ENCODE peak calls at places on chromosomes 5 and 9, in seven cellular contexts. T, F, H, W, L, K and S are unnamed samples.

GRCh38 chr9:97307500-97308163 is at the start of gene CCDC180:
- DNase-seq in K (no peak), T (no peak), H (no peak), F (no peak), L (no peak), W (peak), S (peak)

GRCh38 chr9:35981704-35982103 is 23.8 kb upstream of the OR2S2 start:
- DNase-seq in L (no peak), T (no peak), F (no peak), W (no peak), K (no peak), H (no peak), S (no peak)

GRCh38 chr5:91311697-91312501 is 71.2 kb downstream of the ARRDC3 start:
- DNase-seq in W (peak), L (no peak), K (peak), T (peak), H (no peak), F (peak), S (peak)

GRCh38 chr5:131747180-131748105 is 49.4 kb downstream of the FNIP1 start:
- DNase-seq in K (no peak), W (no peak), T (no peak), H (no peak), F (no peak), L (no peak), S (no peak)

GRCh38 chr5:165321912-165322311 is 1816.5 kb downstream of the MAT2B start:
- DNase-seq in W (no peak), T (no peak), H (no peak), L (no peak), K (no peak), F (no peak), S (peak)

GRCh38 chr9:110520120-110520701 is 59.3 kb downstream of the SVEP1 start:
- DNase-seq in T (no peak), H (no peak), W (no peak), F (no peak), L (no peak), K (no peak), S (peak)

GRCh38 chr5:59829389-59829788 is 64.1 kb downstream of the PDE4D start:
- DNase-seq in H (no peak), K (no peak), L (no peak), F (no peak), W (no peak), T (no peak), S (peak)

GRCh38 chr5:68557162-68557936 is 341.8 kb downstream of the PIK3R1 start:
- DNase-seq in K (no peak), T (no peak), F (no peak), H (no peak), W (no peak), L (no peak), S (no peak)

GRCh38 chr5:139652788-139653241 is 4.7 kb downstream of the CXXC5 start:
- DNase-seq in K (no peak), L (no peak), F (no peak), H (no peak), T (no peak), W (no peak), S (peak)

GRCh38 chr5:121432-121831 is 29.5 kb downstream of the PLEKHG4B start:
- DNase-seq in F (no peak), T (no peak), L (no peak), K (no peak), H (no peak), W (no peak), S (no peak)

GRCh38 chr5:148912714-148913398 is 86.4 kb downstream of the ADRB2 start:
- DNase-seq in T (no peak), K (peak), W (no peak), F (no peak), H (peak), L (no peak), S (peak)

GRCh38 chr5:174609116-174609515 is 115.3 kb upstream of the MSX2 start:
- DNase-seq in F (no peak), L (no peak), W (no peak), K (no peak), T (no peak), H (no peak), S (no peak)

GRCh38 chr9:116490321-116490720 is 196.8 kb upstream of the TRIM32 start:
- DNase-seq in T (no peak), K (no peak), W (no peak), L (no peak), F (no peak), H (no peak), S (no peak)

GRCh38 chr5:96127538-96127937 is 165.9 kb upstream of the ELL2 start:
- DNase-seq in K (no peak), T (no peak), F (no peak), W (no peak), H (no peak), L (no peak), S (no peak)

GRCh38 chr9:90975666-90976538 is 174.3 kb downstream of the SYK start:
- DNase-seq in K (no peak), W (no peak), L (no peak), F (no peak), H (no peak), T (no peak), S (no peak)

GRCh38 chr5:75049581-75050274 is 2.6 kb downstream of the GCNT4 start:
- DNase-seq in W (peak), K (no peak), H (peak), L (peak), F (peak), T (no peak), S (peak)

GRCh38 chr5:42583322-42583721 is 160.1 kb downstream of the GHR start:
- DNase-seq in H (peak), W (peak), T (no peak), F (peak), L (peak), K (peak), S (peak)

GRCh38 chr9:126116351-126117157 is 210.1 kb upstream of the MVB12B start:
- DNase-seq in W (no peak), T (peak), H (no peak), L (no peak), K (no peak), F (no peak), S (no peak)

GRCh38 chr5:150485770-150486401 is 22.0 kb upstream of the NDST1 start:
- DNase-seq in F (no peak), K (no peak), T (no peak), H (peak), W (peak), L (peak), S (peak)

GRCh38 chr5:8184455-8185063 is 315.6 kb downstream of the MTRR start:
- DNase-seq in H (peak), L (peak), T (no peak), K (no peak), W (peak), F (peak), S (peak)

GRCh38 chr5:157549283-157549629 is 26.3 kb downstream of the ADAM19 start:
- DNase-seq in H (no peak), F (no peak), T (no peak), W (no peak), K (no peak), L (no peak), S (no peak)

GRCh38 chr9:26789959-26790358 is 102.6 kb downstream of the CAAP1 start:
- DNase-seq in F (no peak), L (no peak), T (no peak), K (no peak), H (no peak), W (no peak), S (peak)